ENCODE peak calls at places on chromosomes 11 and 22, in nine cellular contexts. O is A549; P is CD8-positive, alpha-beta T cell; J is IMR-90; E is tibial nerve; R is lower lobe of right lung; C is bronchial epithelial cell; X is right lobe of liver; T is fibroblast of mammary gland. A is an unnamed sample.

GRCh38 chr11:124961972-124962609 is 8.1 kb downstream of the CCDC15 start:
- DNase-seq in O (peak), P (peak), J (peak), E (no peak), R (no peak), C (peak), X (no peak), T (peak), A (peak)

GRCh38 chr11:67504023-67504949 is 877 bp downstream of the PITPNM1 start:
- DNase-seq in O (no peak), P (peak), J (no peak), E (no peak), R (no peak), C (no peak), X (no peak), T (no peak), A (peak)

GRCh38 chr11:92295175-92296137 is 70.8 kb downstream of the FAT3 start:
- DNase-seq in O (peak), P (no peak), J (peak), E (no peak), R (no peak), C (no peak), X (no peak), T (peak), A (peak)

GRCh38 chr22:17845790-17846189 is 71.5 kb upstream of the BID start:
- DNase-seq in O (no peak), P (no peak), J (no peak), E (no peak), R (no peak), C (no peak), X (no peak), T (no peak), A (no peak)

GRCh38 chr11:118339281-118340045 is 3.0 kb downstream of the CD3D start:
- DNase-seq in O (no peak), P (no peak), J (no peak), E (no peak), R (no peak), C (no peak), X (no peak), T (no peak), A (no peak)

GRCh38 chr11:62546937-62547625 is 475 bp upstream of the AHNAK start:
- DNase-seq in O (peak), P (no peak), J (peak), E (no peak), R (no peak), C (peak), X (no peak), T (peak), A (peak)

GRCh38 chr11:2096001-2096918 is 42.9 kb downstream of the IGF2 start:
- DNase-seq in O (no peak), P (no peak), J (peak), E (no peak), R (no peak), C (no peak), X (no peak), T (no peak), A (no peak)

GRCh38 chr11:118625036-118625690 is 17.7 kb downstream of the PHLDB1 start:
- DNase-seq in O (no peak), P (no peak), J (no peak), E (no peak), R (peak), C (no peak), X (no peak), T (no peak), A (no peak)

GRCh38 chr11:119585038-119585666 is 143.8 kb downstream of the NECTIN1 start:
- DNase-seq in O (no peak), P (no peak), J (no peak), E (no peak), R (no peak), C (peak), X (peak), T (no peak), A (peak)

GRCh38 chr11:68685656-68686380 is 1.5 kb downstream of the GAL start:
- DNase-seq in O (no peak), P (no peak), J (no peak), E (no peak), R (no peak), C (no peak), X (no peak), T (no peak), A (no peak)

GRCh38 chr11:17838102-17838501 is 103.5 kb downstream of the KCNC1 start:
- DNase-seq in O (no peak), P (no peak), J (no peak), E (no peak), R (no peak), C (no peak), X (no peak), T (no peak), A (no peak)

GRCh38 chr11:134579709-134580634 is 167.9 kb upstream of the B3GAT1 start:
- DNase-seq in O (no peak), P (no peak), J (no peak), E (no peak), R (no peak), C (no peak), X (no peak), T (no peak), A (no peak)

GRCh38 chr11:45078236-45079074 is 68.0 kb upstream of the PRDM11 start:
- DNase-seq in O (no peak), P (no peak), J (no peak), E (no peak), R (no peak), C (no peak), X (no peak), T (peak), A (no peak)

GRCh38 chr11:15903246-15903645 is 453.1 kb downstream of the SOX6 start:
- DNase-seq in O (no peak), P (no peak), J (no peak), E (no peak), R (no peak), C (peak), X (peak), T (no peak), A (peak)

GRCh38 chr11:129800655-129801054 is 15.0 kb upstream of the TMEM45B start:
- DNase-seq in O (no peak), P (no peak), J (no peak), E (no peak), R (no peak), C (no peak), X (no peak), T (no peak), A (no peak)

GRCh38 chr22:26362471-26362870 is 66.6 kb upstream of the ASPHD2 start:
- DNase-seq in O (no peak), P (no peak), J (peak), E (no peak), R (no peak), C (no peak), X (no peak), T (peak), A (peak)

GRCh38 chr11:129322941-129323340 is 52.7 kb upstream of the BARX2 start:
- DNase-seq in O (no peak), P (no peak), J (no peak), E (no peak), R (no peak), C (no peak), X (no peak), T (no peak), A (no peak)

GRCh38 chr11:44780940-44781631 is 54.3 kb downstream of the TSPAN18 start:
- DNase-seq in O (no peak), P (no peak), J (peak), E (no peak), R (peak), C (no peak), X (no peak), T (no peak), A (no peak)

GRCh38 chr11:76577199-76577920 is 93.2 kb downstream of the LRRC32 start:
- DNase-seq in O (peak), P (no peak), J (peak), E (no peak), R (no peak), C (peak), X (no peak), T (no peak), A (peak)

DNA sequence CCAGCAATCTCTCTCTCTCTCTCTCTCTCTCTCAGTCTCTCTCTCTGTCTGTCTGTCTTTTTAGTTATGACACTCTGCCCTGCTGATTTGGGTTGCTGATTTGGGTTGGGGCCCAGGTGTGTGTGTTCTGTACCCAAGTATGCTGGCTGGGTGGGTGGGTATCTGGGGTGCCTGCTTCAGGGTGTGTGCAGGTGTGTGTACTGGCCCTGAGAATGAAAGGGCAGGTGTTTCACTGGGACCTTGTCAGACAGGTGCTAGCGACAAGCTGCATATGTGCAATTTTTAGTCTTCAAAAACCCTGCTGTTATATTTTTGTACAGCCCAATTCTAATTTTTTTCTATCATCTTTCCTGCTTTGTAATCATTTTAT is 940 bp downstream of the CSF2RB start:
- DNase-seq in O (no peak), P (no peak), J (no peak), E (no peak), R (no peak), C (no peak), X (no peak), T (no peak), A (no peak)
- H3K4me3 ChIP-seq in O (no peak), P (no peak), J (no peak), E (peak), R (peak), C (no peak), X (no peak), T (no peak), A (no peak)

DNA sequence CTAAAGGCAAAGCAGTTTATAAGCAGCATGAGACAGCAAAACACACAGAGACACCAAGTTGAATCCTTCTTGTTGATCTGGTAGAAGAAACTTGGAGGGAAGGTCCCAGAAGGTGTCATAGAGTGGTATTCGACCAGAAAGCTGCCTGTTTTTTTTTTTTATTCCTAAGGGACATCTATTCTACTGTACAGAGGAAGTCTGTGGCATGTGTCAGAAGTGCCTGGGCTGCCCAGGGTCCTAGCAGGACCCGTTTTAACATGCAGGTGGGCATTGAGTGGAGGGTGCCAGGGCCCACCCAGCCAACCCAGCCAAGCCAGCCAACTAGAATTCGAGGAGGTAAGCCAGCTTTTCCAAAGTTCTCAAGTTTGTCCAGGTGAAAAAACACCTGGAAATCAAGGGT is 68.0 kb upstream of the ATXN10 start:
- DNase-seq in O (peak), P (no peak), J (no peak), E (no peak), R (peak), C (no peak), X (no peak), T (no peak), A (no peak)
- TF ChIP-seq CTCF in O (no peak), P (no peak), J (no peak), E (no peak), R (no peak), C (no peak), X (no peak), T (no peak), A (no peak)

GRCh38 chr11:63838150-63838681 is 694 bp upstream of the MARK2 start:
- DNase-seq in O (no peak), P (no peak), J (no peak), E (no peak), R (no peak), C (peak), X (peak), T (no peak), A (no peak)

GRCh38 chr11:63839508-63840355 is 822 bp downstream of the MARK2 start:
- DNase-seq in O (no peak), P (peak), J (no peak), E (no peak), R (peak), C (no peak), X (peak), T (no peak), A (no peak)

GRCh38 chr11:63838682-63839507 is at the start of gene MARK2:
- DNase-seq in O (peak), P (peak), J (peak), E (peak), R (peak), C (peak), X (peak), T (peak), A (peak)

GRCh38 chr11:63837027-63837688 is 1.8 kb upstream of the MARK2 start:
- DNase-seq in O (peak), P (peak), J (peak), E (peak), R (peak), C (peak), X (peak), T (peak), A (peak)

GRCh38 chr11:63837719-63838118 is 1.2 kb upstream of the MARK2 start:
- DNase-seq in O (no peak), P (no peak), J (no peak), E (no peak), R (peak), C (no peak), X (no peak), T (no peak), A (no peak)
- H3K4me3 ChIP-seq in O (no peak), P (peak), J (no peak), E (no peak), R (peak), C (no peak), X (no peak), T (no peak), A (no peak)

GRCh38 chr11:132186699-132187098 is 816.3 kb downstream of the NTM start:
- DNase-seq in O (no peak), P (no peak), J (no peak), E (no peak), R (no peak), C (no peak), X (no peak), T (no peak), A (no peak)
- TF ChIP-seq CTCF in O (no peak), P (no peak), J (no peak), E (no peak), R (no peak), C (peak), X (peak), T (no peak), A (peak)

GRCh38 chr22:44523981-44524759 is 26.1 kb upstream of the RTL6 start:
- DNase-seq in O (no peak), P (no peak), J (peak), E (no peak), R (no peak), C (no peak), X (no peak), T (peak), A (no peak)
- H3K4me3 ChIP-seq in O (no peak), P (no peak), J (peak), E (no peak), R (no peak), C (no peak), X (no peak), T (no peak), A (no peak)

GRCh38 chr11:43573873-43574272 is 106.7 kb upstream of the HSD17B12 start:
- DNase-seq in O (no peak), P (no peak), J (no peak), E (no peak), R (no peak), C (no peak), X (no peak), T (no peak), A (no peak)

GRCh38 chr11:43574949-43575915 is 105.3 kb upstream of the HSD17B12 start:
- DNase-seq in O (peak), P (no peak), J (peak), E (no peak), R (no peak), C (no peak), X (peak), T (peak), A (peak)

GRCh38 chr11:43575931-43576833 is 104.4 kb upstream of the HSD17B12 start:
- DNase-seq in O (no peak), P (no peak), J (no peak), E (no peak), R (no peak), C (no peak), X (no peak), T (peak), A (no peak)

GRCh38 chr11:43576834-43577521 is 103.6 kb upstream of the HSD17B12 start:
- DNase-seq in O (peak), P (no peak), J (peak), E (no peak), R (no peak), C (peak), X (no peak), T (peak), A (peak)

DNA sequence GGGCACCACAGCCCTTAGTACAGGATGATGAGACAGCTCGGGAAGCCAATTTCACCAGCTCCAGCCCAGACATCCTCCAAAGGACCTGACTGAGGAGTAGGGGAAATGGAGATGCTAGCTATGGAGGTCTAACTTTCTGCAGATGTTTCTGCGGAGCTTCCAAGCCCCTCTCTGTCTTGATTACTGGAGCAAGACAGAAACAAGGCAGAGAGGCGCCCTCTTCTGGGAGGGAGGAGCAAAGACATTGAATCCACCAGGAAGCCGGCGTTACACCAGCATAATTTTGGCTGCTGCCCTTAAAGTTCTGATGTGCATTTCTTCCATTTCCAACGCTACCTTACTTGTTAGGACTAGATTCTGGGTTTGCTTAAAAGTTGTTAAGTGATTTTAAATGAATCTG is 107.3 kb upstream of the HSD17B12 start:
- DNase-seq in O (peak), P (no peak), J (no peak), E (no peak), R (no peak), C (no peak), X (no peak), T (peak), A (peak)
- TF ChIP-seq CTCF in O (peak), P (no peak), J (peak), E (no peak), R (peak), C (peak), X (peak), T (peak), A (peak)

DNA sequence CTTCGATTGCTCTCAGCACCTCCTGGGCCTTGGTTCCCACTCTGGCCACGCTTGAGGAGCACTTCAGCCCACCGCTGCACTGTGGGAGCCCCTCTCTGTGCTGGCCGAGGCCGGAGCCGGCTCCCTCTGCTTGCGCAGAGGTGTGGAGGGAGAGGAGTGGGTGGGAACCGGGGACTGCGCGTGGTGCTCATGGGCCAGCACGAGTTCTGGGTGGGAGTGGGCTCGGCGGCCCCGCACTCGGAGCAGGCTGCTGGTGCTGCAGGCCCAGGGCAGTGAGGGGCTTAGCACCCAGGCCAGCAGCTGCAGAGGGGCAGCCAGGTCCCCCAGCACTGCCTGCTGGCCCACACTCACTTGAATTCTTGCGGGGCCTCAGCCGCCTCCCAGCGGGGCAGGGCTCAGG is 12.2 kb downstream of the OR4B1 start:
- DNase-seq in O (no peak), P (no peak), J (no peak), E (no peak), R (no peak), C (no peak), X (no peak), T (no peak), A (no peak)
- H3K4me3 ChIP-seq in O (no peak), P (no peak), J (no peak), E (no peak), R (no peak), C (no peak), X (no peak), T (no peak), A (no peak)

GRCh38 chr11:131632971-131633370 is 262.6 kb downstream of the NTM start:
- DNase-seq in O (no peak), P (no peak), J (no peak), E (no peak), R (no peak), C (no peak), X (no peak), T (no peak), A (no peak)

GRCh38 chr11:131628739-131629138 is 258.3 kb downstream of the NTM start:
- DNase-seq in O (no peak), P (no peak), J (no peak), E (no peak), R (no peak), C (no peak), X (no peak), T (no peak), A (no peak)

GRCh38 chr11:131633978-131634377 is 263.6 kb downstream of the NTM start:
- DNase-seq in O (no peak), P (no peak), J (no peak), E (no peak), R (no peak), C (no peak), X (no peak), T (no peak), A (peak)

GRCh38 chr11:131626761-131627160 is 256.3 kb downstream of the NTM start:
- DNase-seq in O (no peak), P (no peak), J (no peak), E (no peak), R (no peak), C (no peak), X (no peak), T (no peak), A (no peak)

DNA sequence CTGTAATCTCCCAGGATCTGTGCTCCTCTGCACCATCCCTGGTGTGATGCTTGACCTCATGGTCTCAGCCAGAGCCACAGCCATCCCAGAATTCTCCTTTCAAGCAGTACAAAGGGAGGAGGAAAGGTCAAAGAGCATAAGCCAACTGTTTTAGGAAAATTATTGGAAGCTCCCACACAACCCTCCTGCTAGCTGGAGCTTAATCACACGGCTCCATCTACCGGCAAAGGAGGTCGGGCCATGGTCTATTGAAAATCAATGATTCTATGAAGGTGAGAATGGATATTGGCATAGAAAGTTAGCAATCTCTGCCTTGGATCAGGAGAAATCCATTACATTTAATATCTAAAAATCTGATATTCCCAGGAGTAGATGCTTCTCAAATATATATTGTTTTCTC is 259.5 kb downstream of the NTM start:
- DNase-seq in O (no peak), P (no peak), J (no peak), E (no peak), R (no peak), C (no peak), X (no peak), T (no peak), A (no peak)
- TF ChIP-seq CTCF in O (no peak), P (no peak), J (no peak), E (no peak), R (no peak), C (no peak), X (no peak), T (no peak), A (peak)

DNA sequence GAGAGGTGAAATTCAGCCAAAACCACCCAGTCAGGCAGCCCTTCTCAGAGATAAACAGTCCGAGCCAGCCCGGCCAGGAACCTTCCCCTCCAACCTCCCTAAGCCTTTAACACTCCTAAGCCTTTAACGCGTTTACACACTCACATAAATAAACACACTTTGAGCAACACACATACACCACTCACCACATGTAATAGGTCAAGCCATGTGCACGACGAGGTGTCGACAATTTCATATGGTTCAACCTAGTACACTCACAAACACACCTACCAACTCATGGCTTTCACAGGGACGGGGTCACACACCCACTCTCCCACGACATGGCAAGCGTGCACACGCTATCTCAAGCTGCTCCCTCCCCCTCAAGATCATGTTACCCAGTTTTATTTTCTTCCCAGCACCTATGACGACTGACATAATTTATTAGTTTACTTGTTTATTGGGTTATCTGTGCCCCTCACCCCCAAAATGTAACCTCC is 15.5 kb downstream of the SLC43A1 start:
- DNase-seq in O (no peak), P (no peak), J (no peak), E (no peak), R (no peak), C (no peak), X (no peak), T (no peak), A (no peak)
- H3K4me3 ChIP-seq in O (peak), P (no peak), J (peak), E (peak), R (peak), C (peak), X (no peak), T (peak), A (peak)

GRCh38 chr11:38014405-38014804 is 1416.4 kb upstream of the RAG2 start:
- DNase-seq in O (no peak), P (no peak), J (peak), E (no peak), R (no peak), C (no peak), X (no peak), T (peak), A (no peak)
- TF ChIP-seq CTCF in O (no peak), P (no peak), J (no peak), E (no peak), R (no peak), C (no peak), X (no peak), T (no peak), A (no peak)